ENCODE peak calls at places on chromosome 6, in six cellular contexts. T is IMR-90, P is PC-3, E is psoas muscle, H is WERI-Rb-1, Y is substantia nigra. N is an unnamed sample.

GRCh38 chr6:157520986-157521664 is 140.1 kb downstream of the ZDHHC14 start:
- DNase-seq in P (no peak), Y (no peak), E (no peak), H (no peak), T (no peak), N (no peak)

GRCh38 chr6:81636930-81637568 is 115.4 kb downstream of the TENT5A start:
- DNase-seq in Y (no peak), T (peak), P (no peak), H (no peak), E (no peak), N (no peak)

GRCh38 chr6:53090576-53090975 is 25.4 kb downstream of the FBXO9 start:
- DNase-seq in P (peak), E (peak), H (no peak), Y (no peak), T (peak), N (no peak)

GRCh38 chr6:38443750-38444149 is 196.0 kb downstream of the BTBD9 start:
- DNase-seq in T (no peak), E (no peak), Y (no peak), H (peak), P (no peak), N (no peak)

GRCh38 chr6:72824833-72825232 is 203.0 kb downstream of the KCNQ5 start:
- DNase-seq in H (no peak), P (no peak), E (no peak), Y (no peak), T (no peak), N (no peak)

GRCh38 chr6:104252276-104252675 is 607.4 kb downstream of the HACE1 start:
- DNase-seq in Y (no peak), E (no peak), T (no peak), P (peak), H (no peak), N (peak)

GRCh38 chr6:135870722-135871121 is 19.2 kb downstream of the PDE7B start:
- DNase-seq in E (no peak), Y (no peak), P (peak), T (peak), H (no peak), N (no peak)

GRCh38 chr6:79438015-79438414 is 99.2 kb downstream of the LCA5 start:
- DNase-seq in P (no peak), E (no peak), Y (no peak), H (no peak), T (no peak), N (no peak)

GRCh38 chr6:97669191-97669651 is 386.2 kb upstream of the MMS22L start:
- DNase-seq in Y (peak), H (peak), P (no peak), E (no peak), T (peak), N (no peak)

GRCh38 chr6:25232478-25232877 is 46.7 kb upstream of the CARMIL1 start:
- DNase-seq in T (no peak), E (peak), P (no peak), Y (no peak), H (no peak), N (no peak)

GRCh38 chr6:17932362-17932852 is 55.0 kb downstream of the KIF13A start:
- DNase-seq in P (no peak), E (peak), Y (no peak), H (no peak), T (peak), N (no peak)

GRCh38 chr6:3261921-3262320 is 3.2 kb downstream of the PSMG4 start:
- DNase-seq in Y (no peak), H (no peak), T (no peak), E (no peak), P (no peak), N (no peak)

GRCh38 chr6:7240351-7240750 is 72.6 kb downstream of the SSR1 start:
- DNase-seq in T (no peak), E (no peak), Y (no peak), H (no peak), P (no peak), N (no peak)

GRCh38 chr6:165403006-165403405 is 93.6 kb upstream of the C6orf118 start:
- DNase-seq in E (no peak), T (no peak), P (no peak), Y (no peak), H (no peak), N (no peak)

DNA sequence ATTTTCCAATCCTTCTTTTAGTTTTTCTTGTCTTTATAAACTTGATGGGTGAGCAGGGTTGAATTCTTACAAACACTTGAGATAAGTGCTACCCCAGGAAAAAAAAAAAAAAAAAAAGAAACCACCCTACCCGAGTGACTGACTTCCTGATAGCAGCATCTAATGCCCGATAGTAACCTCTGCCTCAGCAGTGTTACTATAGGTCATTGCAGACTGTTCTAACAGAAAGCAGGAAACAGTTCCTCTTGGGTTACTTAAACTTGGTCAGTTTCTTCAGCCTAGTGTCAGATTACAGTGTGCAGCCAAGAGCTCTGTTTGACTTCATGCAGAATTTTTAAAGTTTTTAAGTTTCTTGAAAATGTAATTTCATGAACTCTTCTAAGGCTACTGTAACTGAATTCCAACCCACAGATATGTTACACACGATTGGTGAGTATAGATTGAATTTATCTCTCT is 2.1 kb downstream of the MYLIP start:
- DNase-seq in Y (peak), P (peak), T (peak), H (no peak), E (no peak), N (no peak)
- H3K27ac ChIP-seq in Y (peak), P (peak), T (peak), H (peak), E (peak), N (peak)

DNA sequence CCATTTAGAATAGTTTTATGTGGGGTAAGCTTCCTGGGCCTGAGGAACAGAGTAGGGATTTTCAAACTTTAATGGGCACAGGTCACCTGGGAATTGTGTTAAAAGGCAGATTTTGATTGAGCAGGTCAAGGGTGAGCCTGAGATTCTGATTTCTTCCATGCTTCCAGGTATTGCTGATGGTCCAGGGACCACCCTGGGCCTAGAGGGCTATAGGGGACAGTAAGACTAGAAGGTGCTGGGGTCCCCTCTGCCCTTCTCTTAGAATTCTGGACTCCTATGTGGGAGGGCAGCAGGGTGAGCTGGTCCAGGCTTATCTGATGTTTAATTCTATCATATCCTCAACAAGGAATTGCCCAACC is 2.6 kb downstream of the DDR1 start:
- DNase-seq in P (no peak), Y (no peak), T (no peak), H (no peak), E (no peak), N (no peak)
- H3K27ac ChIP-seq in P (peak), Y (peak), T (no peak), H (no peak), E (peak), N (peak)

GRCh38 chr6:16421462-16421960 is 183.1 kb downstream of the GMPR start:
- DNase-seq in E (no peak), H (no peak), T (no peak), Y (no peak), P (no peak), N (no peak)
- H3K27ac ChIP-seq in E (no peak), H (no peak), T (no peak), Y (no peak), P (peak), N (no peak)

GRCh38 chr6:21984551-21984950 is 312.3 kb downstream of the PRL start:
- DNase-seq in P (no peak), E (no peak), Y (no peak), H (no peak), T (no peak), N (no peak)

GRCh38 chr6:21986703-21987102 is 310.1 kb downstream of the PRL start:
- DNase-seq in P (no peak), T (no peak), H (no peak), Y (no peak), E (no peak), N (no peak)

GRCh38 chr6:21984135-21984534 is 312.7 kb downstream of the PRL start:
- DNase-seq in H (no peak), Y (no peak), E (no peak), P (no peak), T (no peak), N (no peak)

GRCh38 chr6:21985904-21986303 is 310.9 kb downstream of the PRL start:
- DNase-seq in P (no peak), H (no peak), Y (no peak), T (no peak), E (no peak), N (no peak)

DNA sequence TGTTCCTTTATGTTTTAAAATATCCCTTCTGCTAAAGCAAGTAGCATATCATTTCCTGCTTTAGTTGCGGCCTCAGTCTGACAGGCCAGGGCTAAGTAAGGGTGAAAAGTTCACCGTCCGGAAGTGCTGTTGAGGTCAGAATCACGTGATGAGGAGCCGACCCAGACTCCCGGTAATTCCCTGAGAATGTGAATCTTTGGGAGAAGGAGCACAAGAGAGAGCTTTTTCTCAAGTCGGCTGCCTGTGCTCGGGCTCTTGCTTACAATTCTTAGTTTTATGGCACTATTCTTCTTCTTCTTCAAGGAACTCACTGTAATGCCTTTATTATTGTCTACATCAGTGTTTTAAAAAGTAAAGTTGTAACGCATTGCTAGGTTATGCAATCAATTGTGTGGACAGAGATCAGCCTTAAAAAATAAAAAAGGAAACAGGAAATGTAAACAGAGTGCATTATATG is 309.3 kb downstream of the PRL start:
- DNase-seq in E (peak), T (peak), Y (peak), H (peak), P (peak), N (no peak)
- H3K27ac ChIP-seq in E (peak), T (peak), Y (no peak), H (no peak), P (peak), N (peak)

GRCh38 chr6:33849500-33850075 is 45.8 kb upstream of the MLN start:
- DNase-seq in T (no peak), Y (no peak), H (no peak), P (no peak), E (no peak), N (no peak)
- H3K27ac ChIP-seq in T (no peak), Y (no peak), H (peak), P (no peak), E (no peak), N (no peak)

N was measured in epithelial cell of prostate.